ENCODE peak calls at places on chromosomes 12 and 14, in eight cellular contexts. One of them, this sample, is unnamed.
A peak's percentile ranks its signal among the peaks of the same experiment; 100 is the strongest.

GRCh38 chr14:95021588-95021987 is 135.7 kb downstream of the DICER1 start:
- DNase-seq in transverse colon: no peak
- DNase-seq in GM12878: no peak
- DNase-seq in breast epithelium: no peak
- DNase-seq in HepG2: no peak
- DNase-seq in vagina: peak; percentile 40
- DNase-seq in GM23338: peak; percentile 46
- DNase-seq in upper lobe of left lung: no peak
- DNase-seq in this sample: no peak

GRCh38 chr12:81095470-81096232 is 17.8 kb downstream of the ACSS3 start:
- DNase-seq in vagina: no peak
- DNase-seq in HepG2: no peak
- DNase-seq in GM23338: no peak
- DNase-seq in upper lobe of left lung: no peak
- DNase-seq in breast epithelium: no peak
- DNase-seq in transverse colon: no peak
- DNase-seq in GM12878: no peak
- DNase-seq in this sample: no peak

GRCh38 chr14:52112336-52113018 is 43.6 kb upstream of the NID2 start:
- DNase-seq in GM12878: no peak
- DNase-seq in upper lobe of left lung: no peak
- DNase-seq in vagina: no peak
- DNase-seq in transverse colon: no peak
- DNase-seq in HepG2: no peak
- DNase-seq in breast epithelium: no peak
- DNase-seq in GM23338: no peak
- DNase-seq in this sample: no peak

GRCh38 chr14:99041141-99041819 is 230.7 kb downstream of the BCL11B start:
- DNase-seq in GM12878: no peak
- DNase-seq in breast epithelium: no peak
- DNase-seq in upper lobe of left lung: no peak
- DNase-seq in GM23338: no peak
- DNase-seq in transverse colon: no peak
- DNase-seq in HepG2: no peak
- DNase-seq in vagina: no peak
- DNase-seq in this sample: no peak

GRCh38 chr14:101903111-101903561 is 61.2 kb upstream of the DYNC1H1 start:
- DNase-seq in vagina: no peak
- DNase-seq in transverse colon: no peak
- DNase-seq in HepG2: no peak
- DNase-seq in breast epithelium: no peak
- DNase-seq in upper lobe of left lung: no peak
- DNase-seq in GM12878: no peak
- DNase-seq in GM23338: no peak
- DNase-seq in this sample: no peak

GRCh38 chr12:64675795-64676194 is 65.5 kb downstream of the RASSF3 start:
- DNase-seq in upper lobe of left lung: peak; percentile 42
- DNase-seq in GM23338: no peak
- DNase-seq in transverse colon: peak; percentile 55
- DNase-seq in vagina: no peak
- DNase-seq in breast epithelium: no peak
- DNase-seq in HepG2: no peak
- DNase-seq in GM12878: no peak
- DNase-seq in this sample: peak; percentile 83

GRCh38 chr12:110741371-110741770 is 1.3 kb downstream of the PPP1CC start:
- DNase-seq in GM12878: no peak
- DNase-seq in vagina: no peak
- DNase-seq in breast epithelium: no peak
- DNase-seq in HepG2: no peak
- DNase-seq in upper lobe of left lung: no peak
- DNase-seq in transverse colon: no peak
- DNase-seq in GM23338: no peak
- DNase-seq in this sample: no peak

GRCh38 chr12:55256831-55257230 is 12.4 kb downstream of the OR6C74 start:
- DNase-seq in breast epithelium: no peak
- DNase-seq in GM23338: no peak
- DNase-seq in transverse colon: no peak
- DNase-seq in HepG2: no peak
- DNase-seq in GM12878: no peak
- DNase-seq in upper lobe of left lung: no peak
- DNase-seq in vagina: no peak
- DNase-seq in this sample: no peak

GRCh38 chr12:114742363-114742762 is 58.4 kb upstream of the TBX3 start:
- DNase-seq in transverse colon: no peak
- DNase-seq in GM12878: no peak
- DNase-seq in upper lobe of left lung: no peak
- DNase-seq in GM23338: no peak
- DNase-seq in breast epithelium: no peak
- DNase-seq in vagina: no peak
- DNase-seq in HepG2: no peak
- DNase-seq in this sample: no peak

GRCh38 chr12:101501410-101502045 is 26.4 kb downstream of the SPIC start:
- DNase-seq in HepG2: no peak
- DNase-seq in GM23338: no peak
- DNase-seq in breast epithelium: no peak
- DNase-seq in vagina: no peak
- DNase-seq in transverse colon: no peak
- DNase-seq in upper lobe of left lung: no peak
- DNase-seq in GM12878: no peak
- DNase-seq in this sample: no peak

GRCh38 chr12:98572010-98572409 is 21.5 kb upstream of the SLC25A3 start:
- DNase-seq in HepG2: peak; percentile 35
- DNase-seq in GM12878: no peak
- DNase-seq in upper lobe of left lung: no peak
- DNase-seq in GM23338: peak; percentile 67
- DNase-seq in breast epithelium: no peak
- DNase-seq in transverse colon: no peak
- DNase-seq in vagina: no peak
- DNase-seq in this sample: no peak

GRCh38 chr12:130881046-130881445 is 9.2 kb downstream of the RAN start:
- DNase-seq in HepG2: no peak
- DNase-seq in transverse colon: no peak
- DNase-seq in upper lobe of left lung: no peak
- DNase-seq in GM12878: no peak
- DNase-seq in GM23338: no peak
- DNase-seq in breast epithelium: no peak
- DNase-seq in vagina: no peak
- DNase-seq in this sample: peak; percentile 10

GRCh38 chr12:130879781-130880389 is 8.0 kb downstream of the RAN start:
- DNase-seq in upper lobe of left lung: no peak
- DNase-seq in HepG2: no peak
- DNase-seq in breast epithelium: no peak
- DNase-seq in vagina: no peak
- DNase-seq in GM12878: no peak
- DNase-seq in transverse colon: no peak
- DNase-seq in GM23338: peak; percentile 45
- DNase-seq in this sample: peak; percentile 47

GRCh38 chr12:130879212-130879686 is 7.4 kb downstream of the RAN start:
- DNase-seq in transverse colon: peak; percentile 13
- DNase-seq in GM12878: peak; percentile 69
- DNase-seq in HepG2: no peak
- DNase-seq in upper lobe of left lung: no peak
- DNase-seq in vagina: no peak
- DNase-seq in breast epithelium: no peak
- DNase-seq in GM23338: peak; percentile 23
- DNase-seq in this sample: peak; percentile 61

GRCh38 chr12:130881548-130881947 is 9.7 kb downstream of the RAN start:
- DNase-seq in GM23338: no peak
- DNase-seq in breast epithelium: no peak
- DNase-seq in transverse colon: no peak
- DNase-seq in GM12878: no peak
- DNase-seq in upper lobe of left lung: no peak
- DNase-seq in vagina: no peak
- DNase-seq in HepG2: no peak
- DNase-seq in this sample: no peak

DNA sequence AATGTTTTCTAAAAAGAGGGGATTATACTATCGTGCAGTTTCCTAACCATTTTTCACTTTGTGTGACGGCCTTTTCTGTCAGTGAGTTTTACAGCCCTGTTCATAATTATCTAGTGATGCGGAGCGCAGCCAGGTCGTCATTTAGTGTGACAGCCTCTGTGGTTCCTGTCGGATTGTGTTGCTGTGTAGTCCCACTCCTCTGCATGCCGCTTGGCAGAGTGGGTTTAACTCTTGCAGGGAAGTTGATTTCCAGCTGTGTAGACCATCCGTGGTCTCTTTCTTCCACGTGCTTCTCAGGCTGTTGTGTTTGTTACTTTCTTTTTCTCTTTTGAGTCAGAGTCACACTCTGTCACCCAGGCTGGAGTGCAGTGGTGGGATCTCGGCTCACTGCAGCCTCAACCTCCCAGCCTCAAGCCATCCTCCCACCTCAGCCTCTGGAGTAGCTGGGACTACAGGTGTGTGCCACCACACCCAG is 8.6 kb downstream of the RAN start:
- DNase-seq in vagina: no peak
- DNase-seq in breast epithelium: no peak
- DNase-seq in transverse colon: no peak
- DNase-seq in upper lobe of left lung: no peak
- DNase-seq in HepG2: no peak
- DNase-seq in GM12878: no peak
- DNase-seq in GM23338: no peak
- DNase-seq in this sample: peak; percentile 24
- H3K4me3 ChIP-seq in vagina: peak overlapping the region; percentile 30
- H3K4me3 ChIP-seq in breast epithelium: peak overlapping the region; percentile 19
- H3K4me3 ChIP-seq in transverse colon: peak overlapping the region; percentile 30
- H3K4me3 ChIP-seq in upper lobe of left lung: no peak overlapping the region
- H3K4me3 ChIP-seq in HepG2: peak overlapping the region; percentile 28
- H3K4me3 ChIP-seq in GM12878: peak overlapping the region; percentile 57
- H3K4me3 ChIP-seq in GM23338: no peak overlapping the region
- H3K4me3 ChIP-seq in this sample: peak overlapping the region; percentile 5

GRCh38 chr12:11753151-11753501 is 103.7 kb downstream of the ETV6 start:
- DNase-seq in HepG2: no peak
- DNase-seq in transverse colon: peak; percentile 57
- DNase-seq in breast epithelium: no peak
- DNase-seq in GM12878: no peak
- DNase-seq in vagina: no peak
- DNase-seq in GM23338: peak; percentile 53
- DNase-seq in upper lobe of left lung: no peak
- DNase-seq in this sample: no peak
- TF ChIP-seq POLR2AphosphoS5 in HepG2: no peak
- TF ChIP-seq POLR2AphosphoS5 in transverse colon: peak; percentile 23
- TF ChIP-seq POLR2AphosphoS5 in breast epithelium: no peak
- TF ChIP-seq POLR2AphosphoS5 in GM12878: no peak
- TF ChIP-seq POLR2AphosphoS5 in vagina: no peak
- TF ChIP-seq POLR2AphosphoS5 in GM23338: no peak
- TF ChIP-seq POLR2AphosphoS5 in upper lobe of left lung: no peak
- TF ChIP-seq POLR2AphosphoS5 in this sample: no peak

DNA sequence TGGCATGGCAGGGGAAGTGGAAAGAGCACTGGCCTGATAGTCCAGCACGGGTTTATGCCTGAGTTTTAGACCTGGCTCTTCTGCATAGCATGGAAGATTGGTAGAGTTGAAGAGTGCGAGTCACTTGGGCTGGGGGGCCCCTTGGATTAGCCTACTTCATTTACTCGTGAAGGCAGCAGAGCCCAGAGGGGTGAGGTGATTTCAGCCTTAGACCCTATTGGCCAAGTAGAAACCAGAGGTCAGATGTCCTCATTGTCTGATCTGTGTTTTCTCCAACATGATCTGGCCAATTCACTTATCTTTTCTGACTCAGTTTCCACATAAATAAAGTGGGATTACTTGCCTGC is 1.9 kb downstream of the PLEKHG3 start:
- DNase-seq in vagina: no peak
- DNase-seq in GM12878: no peak
- DNase-seq in GM23338: no peak
- DNase-seq in transverse colon: no peak
- DNase-seq in HepG2: no peak
- DNase-seq in upper lobe of left lung: no peak
- DNase-seq in breast epithelium: no peak
- DNase-seq in this sample: peak; percentile 62
- H3K4me1 ChIP-seq in vagina: peaks cover 71% of the 10 kb centered on the region
- H3K4me1 ChIP-seq in GM12878: peaks cover 5% of the 10 kb centered on the region
- H3K4me1 ChIP-seq in GM23338: peaks cover 60% of the 10 kb centered on the region
- H3K4me1 ChIP-seq in transverse colon: peaks cover 80% of the 10 kb centered on the region
- H3K4me1 ChIP-seq in HepG2: peaks cover 60% of the 10 kb centered on the region
- H3K4me1 ChIP-seq in upper lobe of left lung: peaks cover 82% of the 10 kb centered on the region
- H3K4me1 ChIP-seq in breast epithelium: peaks cover 18% of the 10 kb centered on the region
- H3K4me1 ChIP-seq in this sample: peaks cover 71% of the 10 kb centered on the region

DNA sequence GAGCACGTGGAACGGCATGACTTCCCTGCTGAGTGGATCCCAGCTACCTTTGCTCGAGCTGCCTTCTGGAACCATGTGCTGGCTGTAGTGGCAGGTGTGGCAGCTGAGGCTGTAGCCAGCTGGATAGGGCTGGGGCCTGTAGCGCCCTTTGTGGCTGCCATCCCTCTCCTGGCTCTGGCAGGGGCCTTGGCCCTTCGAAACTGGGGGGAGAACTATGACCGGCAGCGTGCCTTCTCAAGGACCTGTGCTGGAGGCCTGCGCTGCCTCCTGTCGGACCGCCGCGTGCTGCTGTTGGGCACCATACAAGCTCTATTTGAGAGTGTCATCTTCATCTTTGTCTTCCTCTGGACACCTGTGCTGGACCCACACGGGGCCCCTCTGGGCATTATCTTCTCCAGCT is 14.8 kb upstream of the ESPL1 start:
- DNase-seq in GM12878: no peak
- DNase-seq in breast epithelium: no peak
- DNase-seq in transverse colon: no peak
- DNase-seq in vagina: no peak
- DNase-seq in HepG2: no peak
- DNase-seq in GM23338: no peak
- DNase-seq in upper lobe of left lung: no peak
- DNase-seq in this sample: no peak
- H3K4me3 ChIP-seq in GM12878: peak overlapping the region; percentile 99
- H3K4me3 ChIP-seq in breast epithelium: peak overlapping the region; percentile 76
- H3K4me3 ChIP-seq in transverse colon: peak overlapping the region; percentile 92
- H3K4me3 ChIP-seq in vagina: peak overlapping the region; percentile 89
- H3K4me3 ChIP-seq in HepG2: no peak overlapping the region
- H3K4me3 ChIP-seq in GM23338: peak overlapping the region; percentile 94
- H3K4me3 ChIP-seq in upper lobe of left lung: no peak overlapping the region
- H3K4me3 ChIP-seq in this sample: peak overlapping the region; percentile 88

GRCh38 chr12:108302034-108302433 is 37.1 kb downstream of the CMKLR1 start:
- DNase-seq in transverse colon: no peak
- DNase-seq in GM23338: no peak
- DNase-seq in breast epithelium: no peak
- DNase-seq in vagina: no peak
- DNase-seq in GM12878: no peak
- DNase-seq in HepG2: no peak
- DNase-seq in upper lobe of left lung: no peak
- DNase-seq in this sample: peak; percentile 48

GRCh38 chr12:108301346-108301745 is 37.8 kb downstream of the CMKLR1 start:
- DNase-seq in breast epithelium: no peak
- DNase-seq in GM12878: no peak
- DNase-seq in vagina: no peak
- DNase-seq in HepG2: no peak
- DNase-seq in upper lobe of left lung: no peak
- DNase-seq in transverse colon: no peak
- DNase-seq in GM23338: no peak
- DNase-seq in this sample: peak; percentile 32

GRCh38 chr12:108299980-108300696 is 39.0 kb downstream of the CMKLR1 start:
- DNase-seq in breast epithelium: no peak
- DNase-seq in HepG2: no peak
- DNase-seq in transverse colon: no peak
- DNase-seq in upper lobe of left lung: no peak
- DNase-seq in vagina: no peak
- DNase-seq in GM23338: no peak
- DNase-seq in GM12878: no peak
- DNase-seq in this sample: peak; percentile 42

GRCh38 chr12:108304633-108305032 is 34.5 kb downstream of the CMKLR1 start:
- DNase-seq in GM23338: peak; percentile 60
- DNase-seq in HepG2: no peak
- DNase-seq in transverse colon: no peak
- DNase-seq in GM12878: no peak
- DNase-seq in vagina: no peak
- DNase-seq in upper lobe of left lung: no peak
- DNase-seq in breast epithelium: no peak
- DNase-seq in this sample: no peak

GRCh38 chr12:108302471-108303311 is 36.4 kb downstream of the CMKLR1 start:
- DNase-seq in HepG2: peak; percentile 84
- DNase-seq in GM23338: peak; percentile 83
- DNase-seq in vagina: peak; percentile 95
- DNase-seq in upper lobe of left lung: peak; percentile 77
- DNase-seq in transverse colon: peak; percentile 43
- DNase-seq in breast epithelium: peak; percentile 51
- DNase-seq in GM12878: no peak
- DNase-seq in this sample: peak; percentile 92
- TF ChIP-seq POLR2AphosphoS5 in HepG2: no peak
- TF ChIP-seq POLR2AphosphoS5 in GM23338: no peak
- TF ChIP-seq POLR2AphosphoS5 in vagina: peak; percentile 68
- TF ChIP-seq POLR2AphosphoS5 in upper lobe of left lung: no peak
- TF ChIP-seq POLR2AphosphoS5 in transverse colon: no peak
- TF ChIP-seq POLR2AphosphoS5 in breast epithelium: no peak
- TF ChIP-seq POLR2AphosphoS5 in GM12878: no peak
- TF ChIP-seq POLR2AphosphoS5 in this sample: no peak